ENCODE peak calls at places on chromosome 1, in eight cellular contexts. R, T, F, B, Y, G, U and M are unnamed samples.

GRCh38 chr1:210207597-210208450 is 24.8 kb upstream of the SERTAD4 start:
- DNase-seq in R (no peak), T (no peak), F (no peak), B (no peak), Y (no peak), G (no peak), U (no peak), M (no peak)

GRCh38 chr1:214552174-214552608 is 789 bp upstream of the PTPN14 start:
- DNase-seq in R (peak; percentile 82), T (no peak), F (peak; percentile 63), B (peak; percentile 89), Y (peak; percentile 75), G (no peak), U (peak; percentile 78), M (no peak)

GRCh38 chr1:47262787-47263413 is 30.9 kb upstream of the TAL1 start:
- DNase-seq in R (peak; percentile 44), T (no peak), F (peak; percentile 28), B (peak; percentile 34), Y (peak; percentile 56), G (no peak), U (peak; percentile 49), M (peak; percentile 23)

GRCh38 chr1:198291036-198291435 is 134.2 kb downstream of the NEK7 start:
- DNase-seq in R (no peak), T (no peak), F (no peak), B (no peak), Y (peak; percentile 79), G (no peak), U (no peak), M (no peak)

GRCh38 chr1:58290685-58291372 is 255.7 kb downstream of the OMA1 start:
- DNase-seq in R (no peak), T (no peak), F (no peak), B (no peak), Y (peak; percentile 81), G (no peak), U (peak; percentile 31), M (no peak)

GRCh38 chr1:18972531-18972930 is 16.1 kb upstream of the IFFO2 start:
- DNase-seq in R (peak; percentile 21), T (no peak), F (no peak), B (peak; percentile 34), Y (no peak), G (no peak), U (peak; percentile 43), M (no peak)

GRCh38 chr1:53652441-53653199 is 86.3 kb downstream of the GLIS1 start:
- DNase-seq in R (no peak), T (no peak), F (no peak), B (no peak), Y (no peak), G (no peak), U (no peak), M (no peak)

GRCh38 chr1:110476028-110476765 is 25.2 kb downstream of the PROK1 start:
- DNase-seq in R (no peak), T (no peak), F (no peak), B (no peak), Y (no peak), G (no peak), U (peak; percentile 51), M (no peak)

GRCh38 chr1:64245495-64245894 is 42.1 kb downstream of the UBE2U start:
- DNase-seq in R (no peak), T (no peak), F (no peak), B (no peak), Y (no peak), G (no peak), U (no peak), M (peak; percentile 18)

GRCh38 chr1:25619101-25619890 is 2.7 kb downstream of the MAN1C1 start:
- DNase-seq in R (peak; percentile 28), T (no peak), F (no peak), B (no peak), Y (peak; percentile 89), G (no peak), U (peak; percentile 17), M (no peak)

GRCh38 chr1:235045921-235046601 is 82.6 kb downstream of the TOMM20 start:
- DNase-seq in R (no peak), T (no peak), F (no peak), B (no peak), Y (no peak), G (no peak), U (no peak), M (no peak)

GRCh38 chr1:43205671-43206070 is 33.5 kb downstream of the CFAP57 start:
- DNase-seq in R (no peak), T (no peak), F (no peak), B (peak; percentile 14), Y (no peak), G (no peak), U (peak; percentile 52), M (no peak)

GRCh38 chr1:226447932-226448670 is 40.2 kb upstream of the PARP1 start:
- DNase-seq in R (no peak), T (no peak), F (no peak), B (no peak), Y (no peak), G (no peak), U (no peak), M (no peak)

GRCh38 chr1:99397029-99397428 is 132.7 kb downstream of the PLPPR4 start:
- DNase-seq in R (no peak), T (no peak), F (no peak), B (no peak), Y (peak; percentile 20), G (no peak), U (peak; percentile 3), M (no peak)

GRCh38 chr1:183024352-183025337 is 1.4 kb downstream of the LAMC1 start:
- DNase-seq in R (no peak), T (no peak), F (no peak), B (peak; percentile 26), Y (peak; percentile 38), G (no peak), U (no peak), M (no peak)

GRCh38 chr1:218930879-218931278 is 242.8 kb upstream of the LYPLAL1 start:
- DNase-seq in R (no peak), T (no peak), F (no peak), B (no peak), Y (no peak), G (no peak), U (peak; percentile 53), M (no peak)

GRCh38 chr1:107139833-107140702 is 771 bp upstream of the NTNG1 start:
- DNase-seq in R (peak; percentile 14), T (no peak), F (no peak), B (peak; percentile 75), Y (peak; percentile 69), G (peak; percentile 0), U (peak; percentile 18), M (no peak)

GRCh38 chr1:204495078-204495753 is 611 bp upstream of the PIK3C2B start:
- DNase-seq in R (no peak), T (no peak), F (no peak), B (no peak), Y (no peak), G (no peak), U (no peak), M (no peak)

GRCh38 chr1:162316187-162316586 is 60.5 kb downstream of the SPATA46 start:
- DNase-seq in R (no peak), T (no peak), F (no peak), B (no peak), Y (no peak), G (no peak), U (no peak), M (peak; percentile 30)

GRCh38 chr1:1356796-1357401 is 1.5 kb downstream of the MXRA8 start:
- DNase-seq in R (peak; percentile 18), T (no peak), F (no peak), B (no peak), Y (peak; percentile 68), G (no peak), U (peak; percentile 32), M (no peak)

GRCh38 chr1:32897082-32898049 is 3.8 kb downstream of the TMEM54 start:
- DNase-seq in R (no peak), T (no peak), F (no peak), B (no peak), Y (no peak), G (no peak), U (no peak), M (no peak)

GRCh38 chr1:156319664-156320063 is 18.4 kb downstream of the CCT3 start:
- DNase-seq in R (no peak), T (no peak), F (no peak), B (no peak), Y (no peak), G (no peak), U (peak; percentile 49), M (no peak)

GRCh38 chr1:117387060-117387633 is 19.9 kb downstream of the MAN1A2 start:
- DNase-seq in R (no peak), T (no peak), F (no peak), B (no peak), Y (no peak), G (no peak), U (no peak), M (no peak)

GRCh38 chr1:76268341-76268740 is 193.8 kb downstream of the ST6GALNAC3 start:
- DNase-seq in R (no peak), T (no peak), F (no peak), B (no peak), Y (peak; percentile 64), G (no peak), U (no peak), M (no peak)

GRCh38 chr1:223419561-223419960 is 26.3 kb downstream of the CCDC185 start:
- DNase-seq in R (no peak), T (no peak), F (no peak), B (no peak), Y (no peak), G (no peak), U (no peak), M (no peak)

GRCh38 chr1:243882276-243882675 is 32.2 kb upstream of the AKT3 start:
- DNase-seq in R (no peak), T (no peak), F (no peak), B (no peak), Y (no peak), G (no peak), U (peak; percentile 60), M (no peak)

GRCh38 chr1:230977781-230978490 is 725 bp downstream of the TTC13 start:
- DNase-seq in R (peak; percentile 49), T (no peak), F (peak; percentile 25), B (no peak), Y (peak; percentile 66), G (peak; percentile 23), U (no peak), M (no peak)